ENCODE peak calls at places on chromosomes 5 and 9, in eight cellular contexts. One of them, this sample, is unnamed.
A peak's percentile ranks its signal among the peaks of the same experiment; 100 is the strongest.

GRCh38 chr9:34163439-34163838 is 15.4 kb upstream of the UBAP1 start:
- DNase-seq in activated T-helper 1 cell treated with anti-CD3 and anti-CD28 coated beads, Interleukin-2, amount 50 U/mL, for 16 hours: no peak
- DNase-seq in aorta: no peak
- DNase-seq in HFFc6: peak; percentile 28
- DNase-seq in skeletal muscle cell: peak; percentile 62
- DNase-seq in T-helper 9 cell: no peak
- DNase-seq in H7: no peak
- DNase-seq in NCI-H460: no peak
- DNase-seq in this sample: no peak

GRCh38 chr5:82074968-82075367 is 103.1 kb downstream of the ATG10 start:
- DNase-seq in activated T-helper 1 cell treated with anti-CD3 and anti-CD28 coated beads, Interleukin-2, amount 50 U/mL, for 16 hours: no peak
- DNase-seq in T-helper 9 cell: no peak
- DNase-seq in HFFc6: no peak
- DNase-seq in H7: no peak
- DNase-seq in aorta: no peak
- DNase-seq in NCI-H460: no peak
- DNase-seq in skeletal muscle cell: no peak
- DNase-seq in this sample: no peak

GRCh38 chr9:16217933-16218830 is 652.3 kb downstream of the BNC2 start:
- DNase-seq in T-helper 9 cell: no peak
- DNase-seq in HFFc6: no peak
- DNase-seq in activated T-helper 1 cell treated with anti-CD3 and anti-CD28 coated beads, Interleukin-2, amount 50 U/mL, for 16 hours: no peak
- DNase-seq in skeletal muscle cell: no peak
- DNase-seq in NCI-H460: no peak
- DNase-seq in H7: no peak
- DNase-seq in aorta: no peak
- DNase-seq in this sample: no peak

GRCh38 chr9:92706218-92706940 is 36.4 kb upstream of the IPPK start:
- DNase-seq in NCI-H460: peak; percentile 38
- DNase-seq in H7: peak; percentile 77
- DNase-seq in activated T-helper 1 cell treated with anti-CD3 and anti-CD28 coated beads, Interleukin-2, amount 50 U/mL, for 16 hours: no peak
- DNase-seq in skeletal muscle cell: no peak
- DNase-seq in HFFc6: no peak
- DNase-seq in T-helper 9 cell: no peak
- DNase-seq in aorta: peak; percentile 45
- DNase-seq in this sample: no peak

GRCh38 chr9:130665431-130666392 is 1.3 kb downstream of the PRDM12 start:
- DNase-seq in H7: peak; percentile 89
- DNase-seq in activated T-helper 1 cell treated with anti-CD3 and anti-CD28 coated beads, Interleukin-2, amount 50 U/mL, for 16 hours: no peak
- DNase-seq in T-helper 9 cell: no peak
- DNase-seq in aorta: no peak
- DNase-seq in HFFc6: no peak
- DNase-seq in skeletal muscle cell: no peak
- DNase-seq in NCI-H460: no peak
- DNase-seq in this sample: no peak

GRCh38 chr9:108654566-108654965 is 201.2 kb downstream of the ACTL7B start:
- DNase-seq in aorta: no peak
- DNase-seq in H7: no peak
- DNase-seq in HFFc6: no peak
- DNase-seq in T-helper 9 cell: no peak
- DNase-seq in NCI-H460: no peak
- DNase-seq in activated T-helper 1 cell treated with anti-CD3 and anti-CD28 coated beads, Interleukin-2, amount 50 U/mL, for 16 hours: no peak
- DNase-seq in skeletal muscle cell: no peak
- DNase-seq in this sample: no peak

GRCh38 chr5:74290634-74291033 is 349.9 kb downstream of the ENC1 start:
- DNase-seq in activated T-helper 1 cell treated with anti-CD3 and anti-CD28 coated beads, Interleukin-2, amount 50 U/mL, for 16 hours: no peak
- DNase-seq in skeletal muscle cell: no peak
- DNase-seq in NCI-H460: no peak
- DNase-seq in H7: no peak
- DNase-seq in T-helper 9 cell: no peak
- DNase-seq in aorta: no peak
- DNase-seq in HFFc6: peak; percentile 12
- DNase-seq in this sample: no peak

GRCh38 chr5:59483971-59484472 is 409.5 kb downstream of the PDE4D start:
- DNase-seq in NCI-H460: no peak
- DNase-seq in H7: no peak
- DNase-seq in T-helper 9 cell: no peak
- DNase-seq in skeletal muscle cell: no peak
- DNase-seq in HFFc6: no peak
- DNase-seq in aorta: no peak
- DNase-seq in activated T-helper 1 cell treated with anti-CD3 and anti-CD28 coated beads, Interleukin-2, amount 50 U/mL, for 16 hours: no peak
- DNase-seq in this sample: no peak

GRCh38 chr5:58074222-58074621 is 385.7 kb downstream of the PLK2 start:
- DNase-seq in aorta: no peak
- DNase-seq in T-helper 9 cell: no peak
- DNase-seq in NCI-H460: no peak
- DNase-seq in H7: no peak
- DNase-seq in activated T-helper 1 cell treated with anti-CD3 and anti-CD28 coated beads, Interleukin-2, amount 50 U/mL, for 16 hours: no peak
- DNase-seq in skeletal muscle cell: no peak
- DNase-seq in HFFc6: no peak
- DNase-seq in this sample: no peak

GRCh38 chr5:134124289-134125194 is 10.1 kb downstream of the TCF7 start:
- DNase-seq in H7: no peak
- DNase-seq in T-helper 9 cell: peak; percentile 47
- DNase-seq in activated T-helper 1 cell treated with anti-CD3 and anti-CD28 coated beads, Interleukin-2, amount 50 U/mL, for 16 hours: no peak
- DNase-seq in aorta: no peak
- DNase-seq in HFFc6: peak; percentile 84
- DNase-seq in skeletal muscle cell: no peak
- DNase-seq in NCI-H460: no peak
- DNase-seq in this sample: no peak

GRCh38 chr5:115542076-115542475 is 2.5 kb downstream of the FEM1C start:
- DNase-seq in activated T-helper 1 cell treated with anti-CD3 and anti-CD28 coated beads, Interleukin-2, amount 50 U/mL, for 16 hours: no peak
- DNase-seq in T-helper 9 cell: no peak
- DNase-seq in aorta: no peak
- DNase-seq in HFFc6: no peak
- DNase-seq in H7: no peak
- DNase-seq in NCI-H460: no peak
- DNase-seq in skeletal muscle cell: no peak
- DNase-seq in this sample: no peak

GRCh38 chr5:170631471-170632195 is 127.8 kb downstream of the KCNIP1 start:
- DNase-seq in HFFc6: no peak
- DNase-seq in NCI-H460: peak; percentile 36
- DNase-seq in skeletal muscle cell: no peak
- DNase-seq in activated T-helper 1 cell treated with anti-CD3 and anti-CD28 coated beads, Interleukin-2, amount 50 U/mL, for 16 hours: no peak
- DNase-seq in H7: peak; percentile 86
- DNase-seq in T-helper 9 cell: no peak
- DNase-seq in aorta: peak; percentile 70
- DNase-seq in this sample: no peak

GRCh38 chr5:79493596-79494343 is 20.2 kb downstream of the HOMER1 start:
- DNase-seq in H7: no peak
- DNase-seq in skeletal muscle cell: no peak
- DNase-seq in NCI-H460: no peak
- DNase-seq in T-helper 9 cell: no peak
- DNase-seq in aorta: no peak
- DNase-seq in activated T-helper 1 cell treated with anti-CD3 and anti-CD28 coated beads, Interleukin-2, amount 50 U/mL, for 16 hours: no peak
- DNase-seq in HFFc6: no peak
- DNase-seq in this sample: no peak

GRCh38 chr5:131274341-131275063 is 10.6 kb downstream of the CDC42SE2 start:
- DNase-seq in NCI-H460: no peak
- DNase-seq in activated T-helper 1 cell treated with anti-CD3 and anti-CD28 coated beads, Interleukin-2, amount 50 U/mL, for 16 hours: no peak
- DNase-seq in T-helper 9 cell: no peak
- DNase-seq in aorta: no peak
- DNase-seq in skeletal muscle cell: no peak
- DNase-seq in HFFc6: no peak
- DNase-seq in H7: no peak
- DNase-seq in this sample: no peak

GRCh38 chr5:101404531-101404930 is 501.4 kb upstream of the ST8SIA4 start:
- DNase-seq in aorta: no peak
- DNase-seq in T-helper 9 cell: no peak
- DNase-seq in HFFc6: no peak
- DNase-seq in NCI-H460: no peak
- DNase-seq in skeletal muscle cell: no peak
- DNase-seq in H7: no peak
- DNase-seq in activated T-helper 1 cell treated with anti-CD3 and anti-CD28 coated beads, Interleukin-2, amount 50 U/mL, for 16 hours: no peak
- DNase-seq in this sample: no peak

GRCh38 chr9:125126019-125126746 is 17.1 kb downstream of the SCAI start:
- DNase-seq in skeletal muscle cell: peak; percentile 100
- DNase-seq in HFFc6: peak; percentile 98
- DNase-seq in activated T-helper 1 cell treated with anti-CD3 and anti-CD28 coated beads, Interleukin-2, amount 50 U/mL, for 16 hours: peak; percentile 61
- DNase-seq in aorta: peak; percentile 96
- DNase-seq in T-helper 9 cell: peak; percentile 69
- DNase-seq in H7: no peak
- DNase-seq in NCI-H460: no peak
- DNase-seq in this sample: peak; percentile 78

GRCh38 chr5:170450041-170450660 is 53.7 kb upstream of the KCNIP1 start:
- DNase-seq in skeletal muscle cell: no peak
- DNase-seq in T-helper 9 cell: no peak
- DNase-seq in NCI-H460: no peak
- DNase-seq in H7: no peak
- DNase-seq in HFFc6: no peak
- DNase-seq in aorta: no peak
- DNase-seq in activated T-helper 1 cell treated with anti-CD3 and anti-CD28 coated beads, Interleukin-2, amount 50 U/mL, for 16 hours: no peak
- DNase-seq in this sample: no peak

GRCh38 chr9:13555516-13555915 is 276.0 kb upstream of the MPDZ start:
- DNase-seq in NCI-H460: no peak
- DNase-seq in HFFc6: no peak
- DNase-seq in T-helper 9 cell: no peak
- DNase-seq in skeletal muscle cell: no peak
- DNase-seq in H7: no peak
- DNase-seq in activated T-helper 1 cell treated with anti-CD3 and anti-CD28 coated beads, Interleukin-2, amount 50 U/mL, for 16 hours: no peak
- DNase-seq in aorta: no peak
- DNase-seq in this sample: no peak

GRCh38 chr9:119768266-119768665 is 399.0 kb upstream of the BRINP1 start:
- DNase-seq in H7: no peak
- DNase-seq in aorta: no peak
- DNase-seq in NCI-H460: no peak
- DNase-seq in activated T-helper 1 cell treated with anti-CD3 and anti-CD28 coated beads, Interleukin-2, amount 50 U/mL, for 16 hours: no peak
- DNase-seq in skeletal muscle cell: no peak
- DNase-seq in HFFc6: no peak
- DNase-seq in T-helper 9 cell: no peak
- DNase-seq in this sample: no peak

GRCh38 chr9:87080512-87081225 is 133.4 kb upstream of the GAS1 start:
- DNase-seq in H7: peak; percentile 47
- DNase-seq in aorta: no peak
- DNase-seq in T-helper 9 cell: no peak
- DNase-seq in activated T-helper 1 cell treated with anti-CD3 and anti-CD28 coated beads, Interleukin-2, amount 50 U/mL, for 16 hours: no peak
- DNase-seq in HFFc6: no peak
- DNase-seq in skeletal muscle cell: no peak
- DNase-seq in NCI-H460: peak; percentile 4
- DNase-seq in this sample: no peak

GRCh38 chr5:148730272-148730954 is 76.1 kb upstream of the HTR4 start:
- DNase-seq in NCI-H460: no peak
- DNase-seq in T-helper 9 cell: no peak
- DNase-seq in aorta: no peak
- DNase-seq in HFFc6: peak; percentile 29
- DNase-seq in activated T-helper 1 cell treated with anti-CD3 and anti-CD28 coated beads, Interleukin-2, amount 50 U/mL, for 16 hours: no peak
- DNase-seq in H7: no peak
- DNase-seq in skeletal muscle cell: peak; percentile 75
- DNase-seq in this sample: no peak

GRCh38 chr9:76333319-76333880 is 60.8 kb downstream of the RFK start:
- DNase-seq in activated T-helper 1 cell treated with anti-CD3 and anti-CD28 coated beads, Interleukin-2, amount 50 U/mL, for 16 hours: no peak
- DNase-seq in H7: no peak
- DNase-seq in NCI-H460: no peak
- DNase-seq in skeletal muscle cell: no peak
- DNase-seq in aorta: no peak
- DNase-seq in HFFc6: no peak
- DNase-seq in T-helper 9 cell: no peak
- DNase-seq in this sample: no peak

GRCh38 chr5:148858106-148858505 is 31.7 kb downstream of the ADRB2 start:
- DNase-seq in activated T-helper 1 cell treated with anti-CD3 and anti-CD28 coated beads, Interleukin-2, amount 50 U/mL, for 16 hours: no peak
- DNase-seq in aorta: no peak
- DNase-seq in T-helper 9 cell: no peak
- DNase-seq in H7: no peak
- DNase-seq in NCI-H460: no peak
- DNase-seq in HFFc6: peak; percentile 50
- DNase-seq in skeletal muscle cell: no peak
- DNase-seq in this sample: no peak

GRCh38 chr5:178587793-178588611 is 2.2 kb downstream of the COL23A1 start:
- DNase-seq in skeletal muscle cell: no peak
- DNase-seq in H7: peak; percentile 59
- DNase-seq in T-helper 9 cell: no peak
- DNase-seq in activated T-helper 1 cell treated with anti-CD3 and anti-CD28 coated beads, Interleukin-2, amount 50 U/mL, for 16 hours: no peak
- DNase-seq in HFFc6: no peak
- DNase-seq in aorta: no peak
- DNase-seq in NCI-H460: no peak
- DNase-seq in this sample: no peak

GRCh38 chr9:122109035-122109813 is 16.1 kb upstream of the TTLL11 start:
- DNase-seq in H7: peak; percentile 76
- DNase-seq in T-helper 9 cell: no peak
- DNase-seq in skeletal muscle cell: no peak
- DNase-seq in aorta: no peak
- DNase-seq in NCI-H460: no peak
- DNase-seq in activated T-helper 1 cell treated with anti-CD3 and anti-CD28 coated beads, Interleukin-2, amount 50 U/mL, for 16 hours: no peak
- DNase-seq in HFFc6: no peak
- DNase-seq in this sample: no peak

GRCh38 chr9:88310310-88310980 is 77.8 kb upstream of the SPIN1 start:
- DNase-seq in H7: peak; percentile 62
- DNase-seq in NCI-H460: no peak
- DNase-seq in HFFc6: no peak
- DNase-seq in activated T-helper 1 cell treated with anti-CD3 and anti-CD28 coated beads, Interleukin-2, amount 50 U/mL, for 16 hours: no peak
- DNase-seq in T-helper 9 cell: no peak
- DNase-seq in skeletal muscle cell: no peak
- DNase-seq in aorta: no peak
- DNase-seq in this sample: no peak

GRCh38 chr9:12666813-12667212 is 26.4 kb upstream of the TYRP1 start:
- DNase-seq in aorta: no peak
- DNase-seq in T-helper 9 cell: no peak
- DNase-seq in skeletal muscle cell: no peak
- DNase-seq in HFFc6: no peak
- DNase-seq in H7: no peak
- DNase-seq in NCI-H460: no peak
- DNase-seq in activated T-helper 1 cell treated with anti-CD3 and anti-CD28 coated beads, Interleukin-2, amount 50 U/mL, for 16 hours: no peak
- DNase-seq in this sample: no peak

GRCh38 chr5:131769337-131769736 is 27.5 kb downstream of the FNIP1 start:
- DNase-seq in H7: no peak
- DNase-seq in HFFc6: no peak
- DNase-seq in T-helper 9 cell: no peak
- DNase-seq in aorta: no peak
- DNase-seq in activated T-helper 1 cell treated with anti-CD3 and anti-CD28 coated beads, Interleukin-2, amount 50 U/mL, for 16 hours: no peak
- DNase-seq in NCI-H460: no peak
- DNase-seq in skeletal muscle cell: no peak
- DNase-seq in this sample: no peak

GRCh38 chr5:1037123-1037670 is 28.6 kb downstream of the NKD2 start:
- DNase-seq in T-helper 9 cell: no peak
- DNase-seq in HFFc6: no peak
- DNase-seq in aorta: peak; percentile 40
- DNase-seq in NCI-H460: no peak
- DNase-seq in skeletal muscle cell: no peak
- DNase-seq in H7: peak; percentile 48
- DNase-seq in activated T-helper 1 cell treated with anti-CD3 and anti-CD28 coated beads, Interleukin-2, amount 50 U/mL, for 16 hours: no peak
- DNase-seq in this sample: no peak

GRCh38 chr5:65830856-65831255 is 95.5 kb upstream of the ERBIN start:
- DNase-seq in T-helper 9 cell: no peak
- DNase-seq in H7: no peak
- DNase-seq in skeletal muscle cell: no peak
- DNase-seq in activated T-helper 1 cell treated with anti-CD3 and anti-CD28 coated beads, Interleukin-2, amount 50 U/mL, for 16 hours: no peak
- DNase-seq in HFFc6: no peak
- DNase-seq in NCI-H460: no peak
- DNase-seq in aorta: no peak
- DNase-seq in this sample: no peak

GRCh38 chr5:172383231-172383802 is 71.0 kb downstream of the SH3PXD2B start:
- DNase-seq in NCI-H460: no peak
- DNase-seq in T-helper 9 cell: no peak
- DNase-seq in H7: no peak
- DNase-seq in activated T-helper 1 cell treated with anti-CD3 and anti-CD28 coated beads, Interleukin-2, amount 50 U/mL, for 16 hours: no peak
- DNase-seq in skeletal muscle cell: peak; percentile 24
- DNase-seq in aorta: no peak
- DNase-seq in HFFc6: no peak
- DNase-seq in this sample: no peak

GRCh38 chr9:133396952-133397351 is 20.8 kb downstream of the STKLD1 start:
- DNase-seq in aorta: no peak
- DNase-seq in NCI-H460: no peak
- DNase-seq in skeletal muscle cell: no peak
- DNase-seq in activated T-helper 1 cell treated with anti-CD3 and anti-CD28 coated beads, Interleukin-2, amount 50 U/mL, for 16 hours: no peak
- DNase-seq in T-helper 9 cell: no peak
- DNase-seq in H7: peak; percentile 91
- DNase-seq in HFFc6: no peak
- DNase-seq in this sample: no peak

GRCh38 chr5:141881886-141882285 is 3.7 kb upstream of the PCDH1 start:
- DNase-seq in T-helper 9 cell: no peak
- DNase-seq in activated T-helper 1 cell treated with anti-CD3 and anti-CD28 coated beads, Interleukin-2, amount 50 U/mL, for 16 hours: no peak
- DNase-seq in H7: peak; percentile 73
- DNase-seq in HFFc6: no peak
- DNase-seq in NCI-H460: no peak
- DNase-seq in skeletal muscle cell: no peak
- DNase-seq in aorta: no peak
- DNase-seq in this sample: no peak

GRCh38 chr9:95197692-95198271 is 119.7 kb downstream of the FANCC start:
- DNase-seq in skeletal muscle cell: peak; percentile 52
- DNase-seq in H7: no peak
- DNase-seq in activated T-helper 1 cell treated with anti-CD3 and anti-CD28 coated beads, Interleukin-2, amount 50 U/mL, for 16 hours: no peak
- DNase-seq in T-helper 9 cell: no peak
- DNase-seq in aorta: peak; percentile 71
- DNase-seq in NCI-H460: no peak
- DNase-seq in HFFc6: peak; percentile 17
- DNase-seq in this sample: no peak

This sample was measured in CD4-positive, alpha-beta T cell.